ENCODE peak calls at places on chromosomes 13 and 19, in four cellular contexts. Q is colonic mucosa, T is cardiac muscle cell, L is body of pancreas. G is an unnamed sample.

GRCh38 chr19:1232652-1233360 is 5.0 kb downstream of the CBARP start:
- DNase-seq in Q (no peak), T (peak; percentile 72), L (peak; percentile 65), G (no peak)

GRCh38 chr13:114283581-114283980 is 2.2 kb downstream of the UPF3A start:
- DNase-seq in Q (no peak), T (no peak), L (no peak), G (peak; percentile 10)

GRCh38 chr13:33740134-33740538 is 77.8 kb upstream of the RFC3 start:
- DNase-seq in Q (no peak), T (peak; percentile 85), L (no peak), G (no peak)

GRCh38 chr13:21736926-21737325 is 66.1 kb downstream of the FGF9 start:
- DNase-seq in Q (no peak), T (no peak), L (no peak), G (no peak)

GRCh38 chr13:101289764-101290163 is 126.5 kb downstream of the NALCN start:
- DNase-seq in Q (no peak), T (peak; percentile 26), L (no peak), G (no peak)

GRCh38 chr19:1936430-1936829 is 4.5 kb upstream of the CSNK1G2 start:
- DNase-seq in Q (no peak), T (no peak), L (no peak), G (no peak)

GRCh38 chr13:48950507-48950886 is 25.2 kb upstream of the FNDC3A start:
- DNase-seq in Q (no peak), T (peak; percentile 10), L (no peak), G (peak; percentile 23)

GRCh38 chr19:42850981-42851717 is 28.4 kb downstream of the PSG1 start:
- DNase-seq in Q (no peak), T (peak; percentile 73), L (peak; percentile 20), G (peak; percentile 15)

GRCh38 chr13:35712907-35713685 is 236.6 kb upstream of the MAB21L1 start:
- DNase-seq in Q (no peak), T (peak; percentile 16), L (no peak), G (no peak)

GRCh38 chr13:46295531-46296464 is 84.1 kb downstream of the LRRC63 start:
- DNase-seq in Q (no peak), T (peak; percentile 97), L (no peak), G (no peak)

GRCh38 chr13:111186305-111186930 is 71.3 kb downstream of the ARHGEF7 start:
- DNase-seq in Q (no peak), T (no peak), L (no peak), G (no peak)
- H3K4me1 ChIP-seq in Q (no peaks in the 10 kb centered on the region), T (peaks cover 45% of the 10 kb centered on the region), L (peaks cover 23% of the 10 kb centered on the region), G (no peaks in the 10 kb centered on the region)

DNA sequence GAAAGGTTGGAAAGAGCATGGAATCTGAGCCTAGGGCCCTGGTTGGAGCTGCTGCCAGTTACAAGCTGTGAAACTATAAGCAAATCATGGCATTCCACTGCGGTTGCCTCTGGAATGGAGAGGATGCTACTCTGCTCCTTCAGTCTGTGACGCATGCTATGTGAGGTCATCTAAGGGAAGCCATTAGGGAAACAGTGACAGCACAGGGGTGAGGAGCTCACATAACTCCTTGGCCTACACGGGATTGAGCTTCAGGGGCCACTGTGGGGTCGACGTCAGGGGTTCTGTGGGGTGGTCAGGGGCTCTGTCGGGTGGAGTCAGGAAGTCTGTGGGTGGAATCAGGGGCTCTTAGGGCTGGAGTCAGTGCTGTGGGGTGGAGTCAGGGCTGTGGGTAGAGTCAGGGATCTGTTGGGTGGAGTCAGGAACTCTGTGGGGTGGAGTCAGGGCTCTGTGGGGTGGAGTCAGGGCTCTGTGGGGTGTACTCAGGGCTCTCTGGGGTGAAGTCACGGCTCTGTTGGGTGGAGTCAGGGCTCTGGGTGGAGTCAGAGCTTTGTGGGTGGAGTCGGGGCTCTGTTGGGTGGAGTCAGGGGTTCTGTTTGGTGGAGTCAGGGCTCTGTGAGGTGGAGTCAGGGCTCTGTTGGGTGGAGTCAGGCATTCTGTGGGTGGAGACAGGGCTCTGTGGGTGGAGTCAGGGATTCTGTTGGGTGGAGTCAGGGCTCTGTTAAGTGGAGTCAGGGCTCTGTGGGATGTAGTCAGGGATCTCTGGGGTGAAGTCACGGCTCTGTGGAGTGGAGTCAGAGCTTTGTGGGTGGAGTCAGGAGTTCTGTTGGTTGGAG is 35.8 kb upstream of the MEDAG start:
- DNase-seq in Q (peak; percentile 67), T (peak; percentile 99), L (peak; percentile 34), G (no peak)
- H3K4me1 ChIP-seq in Q (no peaks in the 10 kb centered on the region), T (peaks cover 16% of the 10 kb centered on the region), L (peaks cover 11% of the 10 kb centered on the region), G (peaks cover 61% of the 10 kb centered on the region)

GRCh38 chr19:16358456-16358855 is 33.8 kb downstream of the KLF2 start:
- DNase-seq in Q (no peak), T (no peak), L (no peak), G (no peak)
- H3K4me1 ChIP-seq in Q (no peaks in the 10 kb centered on the region), T (peaks cover 9% of the 10 kb centered on the region), L (peaks cover 12% of the 10 kb centered on the region), G (peaks cover 7% of the 10 kb centered on the region)

GRCh38 chr19:51802775-51803174 is 7.8 kb downstream of the FPR3 start:
- DNase-seq in Q (no peak), T (no peak), L (no peak), G (no peak)

GRCh38 chr19:51803529-51803928 is 8.6 kb downstream of the FPR3 start:
- DNase-seq in Q (no peak), T (no peak), L (no peak), G (no peak)

GRCh38 chr19:51800849-51801244 is 5.9 kb downstream of the FPR3 start:
- DNase-seq in Q (no peak), T (peak; percentile 65), L (no peak), G (no peak)

GRCh38 chr19:51807111-51807701 is 12.2 kb downstream of the FPR3 start:
- DNase-seq in Q (no peak), T (peak; percentile 73), L (no peak), G (peak; percentile 52)

GRCh38 chr19:51803965-51804364 is 9.0 kb downstream of the FPR3 start:
- DNase-seq in Q (no peak), T (peak; percentile 55), L (no peak), G (no peak)
- H3K4me1 ChIP-seq in Q (no peaks in the 10 kb centered on the region), T (no peaks in the 10 kb centered on the region), L (no peaks in the 10 kb centered on the region), G (peaks cover 62% of the 10 kb centered on the region)

G was measured in HepG2.